ENCODE peak calls at places on chromosomes 11 and 22, in five cellular contexts. One of them, this sample, is unnamed.

GRCh38 chr22:36008131-36008530 is 20.5 kb downstream of the RBFOX2 start:
- DNase-seq in ELR: no peak
- DNase-seq in T-helper 2 cell: no peak
- DNase-seq in effector CD4-positive, alpha-beta T cell: no peak
- DNase-seq in GM20000: no peak
- DNase-seq in this sample: no peak

GRCh38 chr11:130194241-130195023 is 34.9 kb downstream of the ST14 start:
- DNase-seq in ELR: no peak
- DNase-seq in T-helper 2 cell: no peak
- DNase-seq in effector CD4-positive, alpha-beta T cell: no peak
- DNase-seq in GM20000: no peak
- DNase-seq in this sample: no peak

GRCh38 chr11:128553662-128554392 is 33.5 kb downstream of the ETS1 start:
- DNase-seq in ELR: peak; percentile 66
- DNase-seq in T-helper 2 cell: no peak
- DNase-seq in effector CD4-positive, alpha-beta T cell: no peak
- DNase-seq in GM20000: no peak
- DNase-seq in this sample: peak; percentile 66

GRCh38 chr11:8340299-8340698 is 76.6 kb upstream of the LMO1 start:
- DNase-seq in ELR: no peak
- DNase-seq in T-helper 2 cell: no peak
- DNase-seq in effector CD4-positive, alpha-beta T cell: no peak
- DNase-seq in GM20000: no peak
- DNase-seq in this sample: no peak

GRCh38 chr22:20258584-20259335 is 9.4 kb downstream of the RTN4R start:
- DNase-seq in ELR: no peak
- DNase-seq in T-helper 2 cell: peak; percentile 23
- DNase-seq in effector CD4-positive, alpha-beta T cell: peak; percentile 15
- DNase-seq in GM20000: peak; percentile 55
- DNase-seq in this sample: peak; percentile 85

GRCh38 chr11:122099345-122100045 is 16.5 kb downstream of the BLID start:
- DNase-seq in ELR: peak; percentile 78
- DNase-seq in T-helper 2 cell: no peak
- DNase-seq in effector CD4-positive, alpha-beta T cell: no peak
- DNase-seq in GM20000: no peak
- DNase-seq in this sample: no peak

GRCh38 chr11:75565221-75565814 is 3.3 kb downstream of the SERPINH1 start:
- DNase-seq in ELR: peak; percentile 90
- DNase-seq in T-helper 2 cell: no peak
- DNase-seq in effector CD4-positive, alpha-beta T cell: no peak
- DNase-seq in GM20000: no peak
- DNase-seq in this sample: no peak

GRCh38 chr11:92083123-92083522 is 141.5 kb upstream of the FAT3 start:
- DNase-seq in ELR: no peak
- DNase-seq in T-helper 2 cell: peak; percentile 8
- DNase-seq in effector CD4-positive, alpha-beta T cell: no peak
- DNase-seq in GM20000: no peak
- DNase-seq in this sample: no peak

GRCh38 chr11:85772700-85773099 is 38.2 kb downstream of the SYTL2 start:
- DNase-seq in ELR: no peak
- DNase-seq in T-helper 2 cell: no peak
- DNase-seq in effector CD4-positive, alpha-beta T cell: no peak
- DNase-seq in GM20000: no peak
- DNase-seq in this sample: no peak

GRCh38 chr11:1992111-1992510 is 5.5 kb downstream of the H19 start:
- DNase-seq in ELR: no peak
- DNase-seq in T-helper 2 cell: no peak
- DNase-seq in effector CD4-positive, alpha-beta T cell: no peak
- DNase-seq in GM20000: no peak
- DNase-seq in this sample: no peak

GRCh38 chr11:115873813-115874212 is 369.6 kb upstream of the CADM1 start:
- DNase-seq in ELR: no peak
- DNase-seq in T-helper 2 cell: no peak
- DNase-seq in effector CD4-positive, alpha-beta T cell: no peak
- DNase-seq in GM20000: no peak
- DNase-seq in this sample: peak; percentile 70

GRCh38 chr11:71252782-71253730 is 679 bp upstream of the SHANK2 start:
- DNase-seq in ELR: peak; percentile 7
- DNase-seq in T-helper 2 cell: no peak
- DNase-seq in effector CD4-positive, alpha-beta T cell: no peak
- DNase-seq in GM20000: no peak
- DNase-seq in this sample: no peak

GRCh38 chr22:40463017-40463631 is 92.7 kb downstream of the SGSM3 start:
- DNase-seq in ELR: no peak
- DNase-seq in T-helper 2 cell: peak; percentile 87
- DNase-seq in effector CD4-positive, alpha-beta T cell: peak; percentile 32
- DNase-seq in GM20000: peak; percentile 58
- DNase-seq in this sample: peak; percentile 88

GRCh38 chr11:6251120-6251733 is 8.4 kb upstream of the CCKBR start:
- DNase-seq in ELR: peak; percentile 73
- DNase-seq in T-helper 2 cell: peak; percentile 49
- DNase-seq in effector CD4-positive, alpha-beta T cell: peak; percentile 34
- DNase-seq in GM20000: peak; percentile 77
- DNase-seq in this sample: peak; percentile 73

GRCh38 chr22:17773606-17774205 is 563 bp downstream of the BID start:
- DNase-seq in ELR: peak; percentile 63
- DNase-seq in T-helper 2 cell: peak; percentile 67
- DNase-seq in effector CD4-positive, alpha-beta T cell: peak; percentile 47
- DNase-seq in GM20000: peak; percentile 78
- DNase-seq in this sample: peak; percentile 80

GRCh38 chr22:30843245-30843644 is 125.3 kb downstream of the MORC2 start:
- DNase-seq in ELR: peak; percentile 55
- DNase-seq in T-helper 2 cell: no peak
- DNase-seq in effector CD4-positive, alpha-beta T cell: no peak
- DNase-seq in GM20000: no peak
- DNase-seq in this sample: no peak

GRCh38 chr11:86706341-86707131 is 34.1 kb upstream of the ME3 start:
- DNase-seq in ELR: no peak
- DNase-seq in T-helper 2 cell: no peak
- DNase-seq in effector CD4-positive, alpha-beta T cell: no peak
- DNase-seq in GM20000: no peak
- DNase-seq in this sample: no peak

GRCh38 chr22:33380789-33381530 is 322.8 kb upstream of the SYN3 start:
- DNase-seq in ELR: no peak
- DNase-seq in T-helper 2 cell: no peak
- DNase-seq in effector CD4-positive, alpha-beta T cell: no peak
- DNase-seq in GM20000: no peak
- DNase-seq in this sample: no peak

GRCh38 chr11:60981515-60981914 is 10.0 kb downstream of the CD6 start:
- DNase-seq in ELR: no peak
- DNase-seq in T-helper 2 cell: peak; percentile 63
- DNase-seq in effector CD4-positive, alpha-beta T cell: no peak
- DNase-seq in GM20000: no peak
- DNase-seq in this sample: no peak

GRCh38 chr11:28346209-28346608 is 238.0 kb downstream of the METTL15 start:
- DNase-seq in ELR: peak; percentile 23
- DNase-seq in T-helper 2 cell: no peak
- DNase-seq in effector CD4-positive, alpha-beta T cell: no peak
- DNase-seq in GM20000: no peak
- DNase-seq in this sample: no peak

GRCh38 chr11:117220568-117220967 is 11.3 kb downstream of the PCSK7 start:
- DNase-seq in ELR: no peak
- DNase-seq in T-helper 2 cell: no peak
- DNase-seq in effector CD4-positive, alpha-beta T cell: no peak
- DNase-seq in GM20000: no peak
- DNase-seq in this sample: no peak

GRCh38 chr11:28086569-28086968 is 21.4 kb downstream of the KIF18A start:
- DNase-seq in ELR: peak; percentile 90
- DNase-seq in T-helper 2 cell: no peak
- DNase-seq in effector CD4-positive, alpha-beta T cell: no peak
- DNase-seq in GM20000: no peak
- DNase-seq in this sample: peak; percentile 51

This sample was measured in Karpas-422.